ENCODE peak calls at places on chromosomes 7 and 10, in ten cellular contexts. W is effector memory CD8-positive, alpha-beta T cell; E is EH; U is NCI-H460; Y is dermis blood vessel endothelial cell; P is mesendoderm; Q is amniotic stem cell; I is stimulated activated CD8-positive, alpha-beta memory T cell treated with anti-CD3 and anti-CD28 coated beads, Interleukin-4, amount 100 ng/mL, for 1 hour; F is kidney tubule cell; G is lung. K is an unnamed sample.

GRCh38 chr7:74256446-74257408 is 2.5 kb upstream of the RFC2 start:
- DNase-seq in U (no peak), E (peak; percentile 75), G (no peak), Y (peak; percentile 51), F (no peak), W (no peak), Q (no peak), P (no peak), I (no peak), K (no peak)

GRCh38 chr10:61608255-61609040 is 54.3 kb upstream of the CABCOCO1 start:
- DNase-seq in I (no peak), W (no peak), F (no peak), E (peak; percentile 67), G (no peak), P (no peak), U (no peak), Q (no peak), Y (no peak), K (no peak)

GRCh38 chr10:3452234-3452633 is 279.7 kb upstream of the PITRM1 start:
- DNase-seq in W (no peak), E (peak; percentile 98), Q (peak; percentile 76), G (no peak), Y (peak; percentile 84), F (peak; percentile 76), I (no peak), P (peak; percentile 77), U (no peak), K (no peak)

GRCh38 chr7:73557108-73557396 is 438 bp downstream of the BCL7B start:
- DNase-seq in U (peak; percentile 91), G (peak; percentile 93), Q (peak; percentile 84), P (peak; percentile 97), Y (peak; percentile 95), W (peak; percentile 92), I (peak; percentile 82), F (peak; percentile 97), E (peak; percentile 95), K (peak; percentile 96)

GRCh38 chr7:74289660-74290589 is 718 bp downstream of the CLIP2 start:
- DNase-seq in W (peak; percentile 46), I (no peak), U (no peak), Q (no peak), F (no peak), Y (peak; percentile 41), G (no peak), E (peak; percentile 52), P (no peak), K (peak; percentile 50)

GRCh38 chr7:75614390-75614789 is 122.3 kb downstream of the SPDYE5 start:
- DNase-seq in Y (no peak), Q (no peak), G (no peak), E (no peak), I (no peak), W (no peak), P (no peak), F (no peak), U (no peak), K (no peak)

GRCh38 chr7:87129332-87129731 is 22.9 kb upstream of the DMTF1 start:
- DNase-seq in I (no peak), U (no peak), E (no peak), P (peak; percentile 83), F (no peak), Q (no peak), W (no peak), G (no peak), Y (no peak), K (no peak)

GRCh38 chr7:4851459-4852422 is 10.1 kb downstream of the PAPOLB start:
- DNase-seq in G (no peak), Y (no peak), W (no peak), P (no peak), Q (no peak), E (peak; percentile 74), F (peak; percentile 46), I (no peak), U (peak; percentile 24), K (no peak)

GRCh38 chr10:29240991-29241660 is 47.7 kb upstream of the LYZL1 start:
- DNase-seq in G (no peak), U (no peak), F (no peak), E (peak; percentile 31), Q (no peak), W (no peak), Y (no peak), I (no peak), P (peak; percentile 86), K (no peak)

GRCh38 chr10:4344544-4344994 is 481.4 kb upstream of the AKR1E2 start:
- DNase-seq in G (peak; percentile 70), W (no peak), P (peak; percentile 91), Q (peak; percentile 99), I (no peak), Y (peak; percentile 61), E (peak; percentile 100), F (peak; percentile 94), U (peak; percentile 95), K (no peak)

GRCh38 chr7:55326079-55326847 is 38.9 kb upstream of the LANCL2 start:
- DNase-seq in Q (no peak), F (no peak), U (no peak), P (no peak), Y (no peak), E (no peak), W (no peak), I (no peak), G (no peak), K (no peak)

GRCh38 chr10:3366043-3366442 is 193.5 kb upstream of the PITRM1 start:
- DNase-seq in E (no peak), Q (no peak), F (no peak), G (no peak), Y (no peak), P (no peak), I (no peak), W (no peak), U (no peak), K (no peak)

GRCh38 chr10:84493951-84494848 is 165.8 kb downstream of the CCSER2 start:
- DNase-seq in W (no peak), F (peak; percentile 78), U (no peak), E (peak; percentile 66), G (no peak), Y (peak; percentile 47), I (no peak), Q (peak; percentile 11), P (peak; percentile 85), K (no peak)